ENCODE peak calls at places on chromosomes 5 and 9, in six cellular contexts. R is hypothalamus, T is NCI-H1417, D is WTC11, M is Calu3, G is NCI-H146. X is an unnamed sample.

GRCh38 chr5:40797273-40798011 is 732 bp downstream of the PRKAA1 start:
- DNase-seq in R (peak; percentile 20), T (peak; percentile 91), D (peak; percentile 73), M (peak; percentile 83), G (peak; percentile 81), X (no peak)

GRCh38 chr9:110291921-110292575 is 35.7 kb upstream of the TXN start:
- DNase-seq in R (no peak), T (no peak), D (peak; percentile 11), M (no peak), G (no peak), X (no peak)

GRCh38 chr5:135694906-135695305 is 116.1 kb upstream of the CXCL14 start:
- DNase-seq in R (no peak), T (no peak), D (no peak), M (no peak), G (no peak), X (no peak)

GRCh38 chr5:148297695-148298094 is 14.5 kb upstream of the SPINK7 start:
- DNase-seq in R (no peak), T (no peak), D (no peak), M (no peak), G (no peak), X (no peak)

GRCh38 chr5:14190194-14191164 is 47.3 kb downstream of the TRIO start:
- DNase-seq in R (no peak), T (peak; percentile 95), D (no peak), M (peak; percentile 49), G (peak; percentile 79), X (peak; percentile 95)

GRCh38 chr5:126098330-126099017 is 324.7 kb upstream of the GRAMD2B start:
- DNase-seq in R (no peak), T (no peak), D (no peak), M (no peak), G (no peak), X (no peak)

GRCh38 chr5:141369994-141370848 is at the start of gene PCDHGB3:
- DNase-seq in R (no peak), T (no peak), D (peak; percentile 56), M (peak; percentile 41), G (no peak), X (no peak)

GRCh38 chr9:124108216-124108615 is 96.6 kb downstream of the LHX2 start:
- DNase-seq in R (no peak), T (peak; percentile 92), D (no peak), M (no peak), G (peak; percentile 69), X (no peak)

GRCh38 chr5:142756576-142756975 is 13.6 kb upstream of the ARHGAP26 start:
- DNase-seq in R (no peak), T (no peak), D (no peak), M (no peak), G (no peak), X (no peak)

GRCh38 chr5:138773215-138773614 is 20.0 kb downstream of the CTNNA1 start:
- DNase-seq in R (no peak), T (no peak), D (no peak), M (no peak), G (no peak), X (no peak)

GRCh38 chr5:8188874-8189588 is 320.1 kb downstream of the MTRR start:
- DNase-seq in R (no peak), T (peak; percentile 77), D (no peak), M (no peak), G (peak; percentile 81), X (no peak)

GRCh38 chr5:97106183-97106582 is 36.2 kb downstream of the LIX1 start:
- DNase-seq in R (no peak), T (no peak), D (no peak), M (no peak), G (no peak), X (no peak)